ENCODE peak calls at places on chromosomes 4 and X, in ten cellular contexts. K, S, I, J, Y, X, D, O, F and T are unnamed samples.

GRCh38 chrX:110836982-110837381 is 41.4 kb upstream of the CHRDL1 start:
- DNase-seq in I (no peak), J (no peak), D (no peak), F (no peak), K (no peak), X (no peak), O (no peak), S (no peak), Y (no peak), T (no peak)

GRCh38 chrX:153412746-153413720 is 1.8 kb downstream of the ZFP92 start:
- DNase-seq in S (no peak), O (no peak), X (no peak), J (peak), Y (no peak), I (no peak), D (no peak), K (no peak), F (no peak), T (no peak)

GRCh38 chr4:152398060-152398459 is 137.8 kb downstream of the FBXW7 start:
- DNase-seq in S (no peak), X (peak), J (peak), I (no peak), K (no peak), F (no peak), O (no peak), D (peak), Y (no peak), T (peak)

GRCh38 chr4:111501946-111502345 is 643.3 kb upstream of the FAM241A start:
- DNase-seq in F (no peak), I (no peak), J (no peak), D (no peak), X (peak), Y (no peak), S (no peak), K (no peak), O (no peak), T (no peak)

GRCh38 chrX:151396042-151396826 is 772 bp upstream of the VMA21 start:
- DNase-seq in K (no peak), S (peak), D (peak), I (peak), F (no peak), X (peak), Y (peak), J (peak), O (no peak), T (peak)

GRCh38 chrX:15146515-15146914 is 123.4 kb downstream of the ASB9 start:
- DNase-seq in S (no peak), K (no peak), O (no peak), I (no peak), D (peak), Y (peak), J (peak), F (peak), X (no peak), T (peak)

GRCh38 chrX:21047034-21047455 is 327.2 kb upstream of the CNKSR2 start:
- DNase-seq in I (no peak), X (no peak), Y (no peak), J (no peak), F (no peak), D (no peak), S (no peak), K (no peak), O (no peak), T (no peak)

GRCh38 chr4:53804719-53805118 is 213.4 kb upstream of the LNX1 start:
- DNase-seq in J (peak), X (no peak), Y (no peak), K (no peak), S (no peak), D (peak), O (no peak), F (peak), I (no peak), T (no peak)

GRCh38 chr4:16893141-16893571 is 5.3 kb downstream of the LDB2 start:
- DNase-seq in K (no peak), D (no peak), J (peak), O (no peak), Y (peak), S (no peak), I (no peak), X (peak), F (no peak), T (peak)

GRCh38 chr4:138398297-138398696 is 156.1 kb upstream of the SLC7A11 start:
- DNase-seq in Y (no peak), K (no peak), I (no peak), D (no peak), J (peak), O (no peak), S (no peak), F (no peak), X (no peak), T (no peak)

GRCh38 chr4:180993179-180993841 is 1249.9 kb upstream of the TENM3 start:
- DNase-seq in O (no peak), I (no peak), J (no peak), D (peak), X (no peak), F (no peak), K (no peak), Y (no peak), S (no peak), T (no peak)

GRCh38 chr4:10007436-10007740 is 13.9 kb downstream of the SLC2A9 start:
- DNase-seq in J (no peak), S (no peak), F (no peak), I (no peak), O (no peak), X (no peak), D (no peak), Y (no peak), K (no peak), T (no peak)

GRCh38 chrX:129626026-129626425 is 28.7 kb downstream of the APLN start:
- DNase-seq in Y (peak), O (no peak), K (no peak), D (no peak), F (no peak), J (no peak), I (no peak), X (peak), S (no peak), T (no peak)

GRCh38 chrX:6851140-6851539 is 296.4 kb upstream of the STS start:
- DNase-seq in F (no peak), J (no peak), S (no peak), I (no peak), Y (no peak), X (no peak), K (no peak), O (no peak), D (peak), T (no peak)

GRCh38 chr4:6343950-6344408 is 74.3 kb downstream of the WFS1 start:
- DNase-seq in D (peak), Y (peak), O (no peak), I (no peak), S (peak), K (peak), J (peak), F (no peak), X (peak), T (peak)

GRCh38 chrX:151402719-151403390 is 5.8 kb downstream of the VMA21 start:
- DNase-seq in D (no peak), X (no peak), O (peak), I (no peak), K (no peak), F (no peak), J (no peak), S (no peak), Y (no peak), T (no peak)

GRCh38 chrX:153411255-153411987 is at the start of gene ZFP92:
- DNase-seq in J (peak), I (no peak), K (no peak), O (peak), Y (peak), F (no peak), X (no peak), D (no peak), S (no peak), T (no peak)

GRCh38 chr4:99361268-99361922 is 8.8 kb upstream of the ADH1C start:
- DNase-seq in I (no peak), S (no peak), F (no peak), O (no peak), J (no peak), Y (peak), X (no peak), K (no peak), D (no peak), T (no peak)

GRCh38 chrX:16975233-16975632 is 28.8 kb downstream of the REPS2 start:
- DNase-seq in Y (no peak), K (no peak), X (peak), D (no peak), S (no peak), O (no peak), J (no peak), F (no peak), I (no peak), T (no peak)

GRCh38 chrX:20197641-20198210 is 56.1 kb upstream of the EIF1AX start:
- DNase-seq in I (no peak), D (no peak), K (no peak), S (no peak), O (no peak), F (no peak), X (peak), J (peak), Y (peak), T (no peak)

GRCh38 chr4:41209187-41209586 is 5.2 kb downstream of the APBB2 start:
- DNase-seq in O (no peak), I (no peak), F (peak), J (no peak), D (no peak), X (peak), Y (peak), K (no peak), S (no peak), T (no peak)

GRCh38 chr4:70759126-70759525 is 37.4 kb downstream of the RUFY3 start:
- DNase-seq in D (no peak), X (no peak), K (no peak), Y (no peak), J (no peak), O (no peak), F (no peak), S (no peak), I (no peak), T (no peak)

GRCh38 chr4:118967393-118967792 is 78.7 kb downstream of the SYNPO2 start:
- DNase-seq in S (no peak), D (no peak), X (peak), F (no peak), J (peak), I (no peak), K (no peak), Y (peak), O (no peak), T (peak)

GRCh38 chr4:184697956-184698355 is 35.9 kb downstream of the CENPU start:
- DNase-seq in S (no peak), O (no peak), F (no peak), I (no peak), K (no peak), X (no peak), J (no peak), D (no peak), Y (no peak), T (no peak)

GRCh38 chr4:143339497-143339896 is 2.8 kb downstream of the GAB1 start:
- DNase-seq in D (no peak), K (no peak), S (no peak), O (no peak), F (no peak), X (no peak), Y (no peak), I (no peak), J (no peak), T (no peak)

GRCh38 chr4:107814758-107815552 is 9.8 kb upstream of the SGMS2 start:
- DNase-seq in I (no peak), J (no peak), K (no peak), O (no peak), S (no peak), D (no peak), F (no peak), X (no peak), Y (no peak), T (no peak)

GRCh38 chr4:56575820-56576429 is 70.3 kb downstream of the ARL9 start:
- DNase-seq in K (no peak), I (no peak), X (peak), J (peak), O (no peak), F (no peak), D (peak), Y (peak), S (no peak), T (peak)

GRCh38 chr4:26061248-26061986 is 147.4 kb downstream of the SMIM20 start:
- DNase-seq in S (peak), D (peak), X (peak), J (peak), O (no peak), F (no peak), I (no peak), Y (no peak), K (no peak), T (peak)

GRCh38 chr4:145812902-145813301 is 125.7 kb downstream of the ZNF827 start:
- DNase-seq in I (no peak), D (no peak), K (peak), O (no peak), S (no peak), J (peak), Y (no peak), X (peak), F (no peak), T (no peak)

GRCh38 chr4:143089291-143089690 is 95.4 kb upstream of the USP38 start:
- DNase-seq in D (no peak), F (no peak), O (no peak), Y (no peak), X (peak), K (no peak), J (no peak), I (no peak), S (no peak), T (no peak)

GRCh38 chr4:95556460-95556859 is 7.7 kb upstream of the UNC5C start:
- DNase-seq in J (peak), S (no peak), K (no peak), I (no peak), Y (no peak), F (no peak), X (peak), O (no peak), D (no peak), T (no peak)

GRCh38 chr4:56799824-56800756 is 21.4 kb downstream of the SPINK2 start:
- DNase-seq in O (peak), S (peak), J (peak), K (peak), X (peak), F (peak), D (peak), Y (peak), I (peak), T (peak)

GRCh38 chrX:104750146-104750699 is 184.2 kb downstream of the IL1RAPL2 start:
- DNase-seq in K (no peak), X (peak), O (no peak), Y (no peak), F (no peak), D (no peak), J (no peak), S (no peak), I (no peak), T (peak)

GRCh38 chrX:69618803-69619202 is 2.9 kb downstream of the EDA start:
- DNase-seq in K (no peak), D (peak), Y (peak), O (no peak), X (no peak), F (peak), S (no peak), I (no peak), J (peak), T (no peak)

GRCh38 chrX:1535241-1536041 is 1.5 kb downstream of the P2RY8 start:
- DNase-seq in I (no peak), S (no peak), D (peak), Y (no peak), O (no peak), F (peak), X (no peak), J (no peak), K (no peak), T (no peak)

GRCh38 chr4:22389240-22389871 is 126.5 kb downstream of the ADGRA3 start:
- DNase-seq in J (peak), D (peak), Y (peak), I (no peak), X (peak), K (no peak), S (peak), O (peak), F (peak), T (peak)

GRCh38 chr4:53306729-53307128 is 59.1 kb downstream of the SCFD2 start:
- DNase-seq in X (peak), I (no peak), F (no peak), O (no peak), D (no peak), S (no peak), J (no peak), K (no peak), Y (peak), T (no peak)

GRCh38 chrX:43971966-43972961 is 926 bp downstream of the NDP start:
- DNase-seq in S (no peak), F (no peak), J (peak), I (no peak), X (peak), O (no peak), K (no peak), Y (no peak), D (no peak), T (peak)

GRCh38 chrX:86148024-86148511 is at the start of gene DACH2:
- DNase-seq in X (peak), F (peak), D (no peak), O (peak), K (no peak), S (no peak), I (peak), J (peak), Y (peak), T (peak)

GRCh38 chrX:86146102-86146501 is 2.1 kb upstream of the DACH2 start:
- DNase-seq in K (no peak), I (no peak), X (no peak), Y (no peak), F (no peak), J (no peak), D (no peak), S (no peak), O (no peak), T (no peak)

GRCh38 chrX:86154586-86154985 is 6.3 kb downstream of the DACH2 start:
- DNase-seq in I (no peak), Y (no peak), K (no peak), S (no peak), D (no peak), X (no peak), J (no peak), F (no peak), O (no peak), T (no peak)

GRCh38 chrX:86148594-86148993 is 343 bp downstream of the DACH2 start:
- DNase-seq in X (no peak), J (no peak), F (no peak), K (no peak), S (no peak), I (no peak), D (no peak), Y (no peak), O (no peak), T (no peak)

DNA sequence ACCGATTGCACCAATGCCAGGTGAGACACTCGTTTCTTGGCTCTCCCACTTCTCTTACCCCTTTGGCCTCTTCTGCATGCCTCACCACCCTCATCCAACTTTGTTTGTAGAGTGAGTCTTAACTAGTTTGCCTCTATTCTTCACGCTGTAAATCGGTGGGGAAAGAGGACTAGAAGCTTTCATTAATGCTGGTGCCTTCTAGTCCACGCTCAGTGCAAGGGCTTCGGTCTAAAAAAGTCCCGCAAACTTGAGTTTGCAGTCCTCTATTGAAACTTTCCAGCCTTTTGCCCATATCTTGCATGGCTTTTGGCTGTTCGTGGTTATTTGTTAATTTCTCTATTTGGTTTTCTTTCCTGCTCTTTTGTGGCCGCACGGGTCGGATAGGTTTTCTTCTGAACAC is 838 bp downstream of the DACH2 start:
- DNase-seq in Y (no peak), O (no peak), F (no peak), X (no peak), J (no peak), D (no peak), I (no peak), K (no peak), S (no peak), T (no peak)
- H3K4me3 ChIP-seq in Y (no peak), O (peak), F (no peak), X (peak), J (peak), D (no peak), I (peak), K (no peak), S (peak), T (peak)

DNA sequence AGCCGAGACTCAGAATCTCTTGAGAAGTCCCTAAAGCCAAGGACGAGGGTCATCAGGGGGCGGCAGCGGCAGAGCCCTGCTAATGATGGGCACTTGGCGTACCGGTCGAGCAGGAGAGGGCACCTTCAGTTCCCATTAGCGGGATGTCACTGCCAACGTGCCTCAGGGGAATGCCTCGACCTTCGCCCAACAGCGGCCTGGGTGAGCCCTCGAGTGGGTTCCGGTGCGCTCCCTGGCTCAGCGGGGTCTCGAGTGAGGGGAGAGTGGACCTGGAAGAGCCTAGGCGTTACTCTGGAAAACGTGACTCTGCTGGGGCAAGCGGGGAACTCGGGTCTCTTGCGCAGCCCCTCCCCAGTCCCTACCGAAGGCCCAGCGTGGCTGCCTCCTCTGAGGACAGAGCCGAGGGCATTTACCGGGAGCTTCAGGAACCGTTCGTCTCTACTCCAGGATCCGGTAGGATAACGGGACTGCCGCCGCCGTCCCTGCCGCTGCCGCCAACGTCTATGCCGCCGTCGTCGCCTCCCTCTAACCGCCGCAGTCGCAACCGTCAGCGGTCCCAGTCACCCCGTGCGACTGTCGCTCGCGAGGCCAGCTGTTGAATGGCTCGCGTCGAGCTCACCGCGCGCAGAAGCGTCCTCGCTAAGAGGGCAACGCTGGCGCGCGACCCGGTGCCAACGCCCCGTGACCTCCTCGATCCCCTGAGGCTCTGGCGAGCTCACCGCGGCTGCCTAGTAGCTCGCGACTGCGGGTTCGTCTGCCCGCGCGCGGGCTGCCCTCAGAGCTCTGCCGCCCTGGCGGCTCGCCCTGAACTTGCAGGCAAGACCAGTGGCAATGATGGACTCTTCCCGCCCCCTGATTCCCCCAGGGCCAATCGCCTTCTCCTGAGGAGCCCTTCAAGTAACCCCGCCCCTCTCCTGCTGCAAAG is 37.1 kb downstream of the PGRMC1 start:
- DNase-seq in F (peak), S (no peak), K (peak), X (peak), Y (peak), J (peak), O (peak), D (no peak), I (no peak), T (peak)
- TF ChIP-seq CTCF in F (no peak), S (no peak), K (peak), X (no peak), Y (peak), J (peak), O (peak), D (no peak), I (no peak), T (peak)

DNA sequence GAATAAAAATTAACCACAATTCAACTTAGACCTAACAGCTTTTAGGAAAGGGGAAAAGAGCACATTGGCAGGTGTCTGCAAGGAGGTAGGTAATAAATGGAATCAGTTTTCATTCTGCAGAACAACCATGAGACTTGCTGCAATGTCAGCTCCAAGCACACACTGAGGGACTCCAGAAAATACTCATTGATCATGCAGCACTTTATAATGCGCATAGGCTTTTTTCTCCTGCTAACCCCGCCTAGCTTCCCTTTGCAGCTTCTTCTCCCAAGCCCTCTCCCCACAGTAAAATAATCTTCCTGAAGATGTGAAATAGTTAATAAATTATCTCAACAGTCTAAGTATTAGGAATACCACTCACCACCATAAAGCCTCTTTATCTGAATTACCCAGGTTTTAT is 36.9 kb downstream of the ANKRD17 start:
- DNase-seq in Y (no peak), I (no peak), F (no peak), K (no peak), D (no peak), O (no peak), S (no peak), X (no peak), J (no peak), T (no peak)
- H3K4me3 ChIP-seq in Y (peak), I (peak), F (no peak), K (peak), D (no peak), O (peak), S (peak), X (peak), J (peak), T (peak)

DNA sequence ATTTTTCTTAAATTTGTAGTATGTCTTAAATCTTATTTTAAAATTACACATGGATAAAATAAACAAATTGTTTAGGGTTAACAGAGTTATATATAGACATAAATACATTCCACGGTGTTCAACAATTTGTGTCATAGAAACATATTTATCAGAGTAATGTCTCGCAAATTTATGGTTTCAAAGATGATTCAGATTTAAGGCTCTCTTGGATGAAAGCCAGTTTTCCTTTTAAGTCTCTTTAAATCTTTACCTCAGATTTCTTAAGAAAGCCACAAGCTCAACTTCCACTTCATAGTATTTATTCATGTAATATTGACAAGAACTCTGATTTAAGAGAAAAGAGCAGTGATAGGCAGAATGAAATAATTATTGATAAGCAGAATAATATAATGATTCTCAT is 1254.8 kb upstream of the ADGRL3 start:
- DNase-seq in S (no peak), I (no peak), X (no peak), D (no peak), O (no peak), Y (no peak), K (no peak), J (peak), F (no peak), T (no peak)
- TF ChIP-seq CTCF in S (no peak), I (no peak), X (no peak), D (no peak), O (no peak), Y (no peak), K (no peak), J (no peak), F (no peak), T (no peak)